ENCODE peak calls at places on chromosomes 5 and 9, in ten cellular contexts. R, J, V, X, H, B, U, S, Z and A are unnamed samples.

GRCh38 chr5:155471027-155471426 is 457.5 kb downstream of the KIF4B start:
- DNase-seq in R (no peak), J (no peak), V (no peak), X (no peak), H (no peak), B (no peak), U (no peak), S (no peak), Z (no peak), A (no peak)

GRCh38 chr9:91560301-91560700 is 136.7 kb upstream of the NFIL3 start:
- DNase-seq in R (no peak), J (no peak), V (peak; percentile 81), X (no peak), H (no peak), B (no peak), U (no peak), S (peak; percentile 64), Z (no peak), A (no peak)

GRCh38 chr5:72096602-72097205 is 10.6 kb upstream of the MAP1B start:
- DNase-seq in R (no peak), J (no peak), V (no peak), X (no peak), H (no peak), B (no peak), U (no peak), S (peak; percentile 12), Z (no peak), A (no peak)

GRCh38 chr9:105082843-105083242 is 154.9 kb upstream of the ABCA1 start:
- DNase-seq in R (no peak), J (no peak), V (no peak), X (no peak), H (no peak), B (no peak), U (no peak), S (no peak), Z (no peak), A (no peak)

GRCh38 chr9:122084276-122084675 is 8.8 kb downstream of the TTLL11 start:
- DNase-seq in R (no peak), J (no peak), V (no peak), X (no peak), H (no peak), B (no peak), U (peak; percentile 58), S (no peak), Z (no peak), A (no peak)

GRCh38 chr5:13251623-13252367 is 692.7 kb downstream of the DNAH5 start:
- DNase-seq in R (no peak), J (no peak), V (no peak), X (no peak), H (no peak), B (no peak), U (no peak), S (no peak), Z (no peak), A (no peak)

GRCh38 chr9:13033959-13034695 is 245.4 kb downstream of the MPDZ start:
- DNase-seq in R (peak; percentile 92), J (no peak), V (peak; percentile 80), X (peak; percentile 20), H (peak; percentile 54), B (no peak), U (peak; percentile 87), S (peak; percentile 63), Z (no peak), A (no peak)

GRCh38 chr5:122500245-122501086 is 188.4 kb downstream of the SNCAIP start:
- DNase-seq in R (no peak), J (no peak), V (peak; percentile 68), X (no peak), H (no peak), B (no peak), U (peak; percentile 59), S (peak; percentile 65), Z (no peak), A (no peak)

GRCh38 chr5:157603333-157604190 is 28.0 kb upstream of the ADAM19 start:
- DNase-seq in R (no peak), J (peak; percentile 24), V (no peak), X (peak; percentile 35), H (no peak), B (peak; percentile 59), U (no peak), S (peak; percentile 94), Z (no peak), A (no peak)

GRCh38 chr9:33230756-33231691 is 8.9 kb upstream of the SPINK4 start:
- DNase-seq in R (no peak), J (no peak), V (no peak), X (no peak), H (no peak), B (no peak), U (no peak), S (no peak), Z (no peak), A (no peak)

GRCh38 chr5:33891731-33892418 is at the start of gene ADAMTS12:
- DNase-seq in R (peak; percentile 87), J (no peak), V (peak; percentile 41), X (no peak), H (peak; percentile 34), B (no peak), U (peak; percentile 60), S (peak; percentile 91), Z (peak; percentile 30), A (no peak)